ENCODE peak calls at places on chromosome 13, in seven cellular contexts. Y is GM12878, I is H1, R is HepG2, J is SK-N-SH, W is HCT116, D is K562. U is an unnamed sample.

GRCh38 chr13:43240278-43240677 is 216.9 kb downstream of the DNAJC15 start:
- DNase-seq in Y (peak), I (no peak), R (no peak), J (no peak), W (no peak), D (no peak), U (no peak)

GRCh38 chr13:114065926-114066774 is 66.3 kb downstream of the RASA3 start:
- DNase-seq in Y (no peak), I (no peak), R (no peak), J (no peak), W (no peak), D (no peak), U (no peak)

GRCh38 chr13:42094641-42095040 is 46.2 kb downstream of the DGKH start:
- DNase-seq in Y (no peak), I (no peak), R (no peak), J (no peak), W (no peak), D (no peak), U (no peak)

GRCh38 chr13:112839347-112840105 is 129.5 kb upstream of the MCF2L start:
- DNase-seq in Y (no peak), I (no peak), R (no peak), J (no peak), W (no peak), D (no peak), U (no peak)

GRCh38 chr13:90518398-90518797 is 829.1 kb upstream of the MIR17HG start:
- DNase-seq in Y (no peak), I (no peak), R (no peak), J (no peak), W (no peak), D (no peak), U (no peak)

GRCh38 chr13:76168661-76169060 is 532.5 kb downstream of the LMO7 start:
- DNase-seq in Y (no peak), I (no peak), R (no peak), J (no peak), W (no peak), D (no peak), U (no peak)

GRCh38 chr13:45811891-45812583 is 39.5 kb downstream of the SIAH3 start:
- DNase-seq in Y (no peak), I (no peak), R (no peak), J (no peak), W (no peak), D (no peak), U (no peak)

GRCh38 chr13:83796364-83796763 is 85.9 kb downstream of the SLITRK1 start:
- DNase-seq in Y (no peak), I (no peak), R (no peak), J (no peak), W (no peak), D (no peak), U (no peak)

GRCh38 chr13:50912851-50913250 is 3.3 kb downstream of the RNASEH2B start:
- DNase-seq in Y (no peak), I (no peak), R (no peak), J (no peak), W (no peak), D (no peak), U (no peak)

GRCh38 chr13:48595330-48596127 is 58.2 kb upstream of the CYSLTR2 start:
- DNase-seq in Y (no peak), I (peak), R (peak), J (peak), W (peak), D (peak), U (peak)

GRCh38 chr13:21486322-21486721 is 27.2 kb upstream of the ZDHHC20 start:
- DNase-seq in Y (no peak), I (no peak), R (no peak), J (no peak), W (no peak), D (no peak), U (no peak)

GRCh38 chr13:33307820-33308219 is 22.3 kb upstream of the STARD13 start:
- DNase-seq in Y (no peak), I (no peak), R (no peak), J (no peak), W (no peak), D (no peak), U (no peak)

GRCh38 chr13:100473087-100473486 is 115.5 kb downstream of the GGACT start:
- DNase-seq in Y (no peak), I (peak), R (no peak), J (peak), W (no peak), D (no peak), U (no peak)

GRCh38 chr13:44692173-44692713 is 116.1 kb upstream of the TSC22D1 start:
- DNase-seq in Y (no peak), I (no peak), R (no peak), J (no peak), W (peak), D (no peak), U (peak)

DNA sequence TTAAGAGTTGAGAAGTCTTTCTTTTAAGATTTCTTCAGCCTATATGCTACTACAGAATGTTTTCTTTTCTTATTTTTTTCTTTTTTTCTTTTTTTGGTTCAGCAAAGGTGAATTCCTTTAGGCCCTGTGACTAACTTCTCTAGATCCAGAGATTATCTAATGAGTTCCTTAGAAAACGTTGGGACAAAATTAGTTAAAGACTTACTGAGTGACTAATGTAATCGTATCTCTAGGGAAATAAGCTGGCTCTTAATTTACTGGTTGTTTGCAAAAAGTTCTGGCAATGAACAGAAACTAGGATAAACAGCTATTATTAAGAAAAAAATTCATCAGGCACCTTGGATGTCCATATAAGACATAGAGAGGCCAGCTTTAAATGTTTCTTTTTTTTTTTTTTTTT is 30.7 kb upstream of the CSNK1A1L start:
- DNase-seq in Y (no peak), I (no peak), R (no peak), J (no peak), W (no peak), D (no peak), U (no peak)
- TF ChIP-seq JUND in Y (no peak), I (no peak), R (no peak), J (no peak), W (no peak), D (no peak), U (no peak)

DNA sequence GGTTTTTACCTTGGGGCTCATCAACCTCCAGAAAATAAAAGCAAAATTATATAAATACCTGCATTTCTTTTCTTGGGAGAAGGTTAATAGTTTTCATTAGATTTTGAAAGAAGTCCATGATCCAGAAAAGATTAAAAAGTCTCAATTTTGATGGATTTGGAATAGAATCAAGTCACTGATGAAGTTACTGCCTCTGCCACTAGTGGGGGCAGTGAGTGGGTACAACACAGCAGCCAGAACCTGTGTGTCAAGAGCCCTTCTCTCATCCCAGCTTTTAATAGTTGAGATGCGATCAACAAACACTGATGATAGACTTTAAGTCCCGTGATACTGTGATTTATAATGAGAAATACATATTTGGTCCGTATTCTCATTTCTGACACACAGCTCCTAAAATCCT is 686.7 kb downstream of the DIAPH3 start:
- DNase-seq in Y (no peak), I (no peak), R (peak), J (no peak), W (peak), D (no peak), U (peak)
- TF ChIP-seq JUND in Y (no peak), I (no peak), R (no peak), J (no peak), W (no peak), D (no peak), U (no peak)

GRCh38 chr13:30107536-30108136 is 199.7 kb downstream of the KATNAL1 start:
- DNase-seq in Y (no peak), I (no peak), R (no peak), J (no peak), W (no peak), D (no peak), U (no peak)

GRCh38 chr13:30107126-30107525 is 200.2 kb downstream of the KATNAL1 start:
- DNase-seq in Y (no peak), I (no peak), R (no peak), J (no peak), W (no peak), D (no peak), U (no peak)

GRCh38 chr13:30108216-30108912 is 199.0 kb downstream of the KATNAL1 start:
- DNase-seq in Y (no peak), I (no peak), R (no peak), J (no peak), W (no peak), D (no peak), U (no peak)

GRCh38 chr13:30103161-30103858 is 204.0 kb downstream of the KATNAL1 start:
- DNase-seq in Y (no peak), I (no peak), R (no peak), J (no peak), W (no peak), D (no peak), U (no peak)

DNA sequence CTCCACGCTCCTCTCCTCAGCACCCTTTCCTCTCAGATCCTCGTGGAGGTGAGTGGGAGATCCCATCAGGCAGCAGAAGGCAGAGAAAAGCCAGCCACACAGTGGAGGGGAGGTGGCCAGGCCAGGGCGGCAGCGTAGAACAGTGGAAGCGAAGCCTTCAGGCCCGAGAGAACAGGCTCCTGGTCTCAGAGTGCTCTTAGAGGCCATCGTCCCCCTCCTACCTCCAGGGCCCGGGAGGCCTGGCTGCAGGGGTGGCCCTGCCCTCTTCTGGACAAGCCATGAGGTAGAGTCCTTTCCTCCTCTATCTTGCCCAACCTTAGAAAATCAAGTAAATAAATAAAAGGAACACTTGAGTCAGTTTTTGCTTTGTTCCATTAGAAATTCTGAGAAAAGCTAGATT is 202.0 kb downstream of the KATNAL1 start:
- DNase-seq in Y (no peak), I (peak), R (no peak), J (no peak), W (no peak), D (no peak), U (no peak)
- TF ChIP-seq JUND in Y (no peak), I (no peak), R (no peak), J (no peak), W (no peak), D (no peak), U (no peak)

GRCh38 chr13:93561553-93561952 is 334.9 kb downstream of the GPC6 start:
- DNase-seq in Y (no peak), I (no peak), R (no peak), J (no peak), W (no peak), D (no peak), U (no peak)

GRCh38 chr13:93558637-93559036 is 332.0 kb downstream of the GPC6 start:
- DNase-seq in Y (no peak), I (no peak), R (no peak), J (no peak), W (no peak), D (no peak), U (no peak)

GRCh38 chr13:93559718-93560117 is 333.1 kb downstream of the GPC6 start:
- DNase-seq in Y (no peak), I (no peak), R (no peak), J (no peak), W (no peak), D (no peak), U (no peak)

GRCh38 chr13:93562676-93563075 is 336.1 kb downstream of the GPC6 start:
- DNase-seq in Y (no peak), I (no peak), R (no peak), J (no peak), W (no peak), D (no peak), U (peak)
- TF ChIP-seq JUND in Y (no peak), I (no peak), R (no peak), J (no peak), W (no peak), D (no peak), U (no peak)

U was measured in T47D.